ENCODE peak calls at places on chromosomes 6 and 20, in six cellular contexts. F is SK-N-SH, N is GM23248, P is fibroblast of lung, K is GM23338, T is MM.1S. X is an unnamed sample.

GRCh38 chr6:84033523-84034451 is at the start of gene MRAP2:
- DNase-seq in N (peak; percentile 61), P (peak; percentile 47), K (peak; percentile 76), F (peak; percentile 84), T (no peak), X (peak; percentile 12)

GRCh38 chr6:144314003-144314485 is 28.9 kb downstream of the UTRN start:
- DNase-seq in T (no peak), P (peak; percentile 69), K (no peak), N (peak; percentile 62), F (no peak), X (peak; percentile 66)

GRCh38 chr6:44172759-44173500 is 14.3 kb downstream of the CAPN11 start:
- DNase-seq in K (peak; percentile 86), N (peak; percentile 88), F (peak; percentile 88), P (peak; percentile 60), T (peak; percentile 64), X (peak; percentile 42)

GRCh38 chr6:169230923-169231789 is 22.5 kb downstream of the THBS2 start:
- DNase-seq in F (no peak), N (no peak), P (no peak), T (no peak), K (no peak), X (no peak)

GRCh38 chr6:127539292-127539691 is 20.2 kb upstream of the MTCL3 start:
- DNase-seq in F (peak; percentile 47), N (peak; percentile 63), T (peak; percentile 50), P (peak; percentile 21), K (no peak), X (peak; percentile 16)

GRCh38 chr20:62703853-62704228 is 4.8 kb upstream of the NTSR1 start:
- DNase-seq in N (peak; percentile 27), P (no peak), K (no peak), F (no peak), T (no peak), X (no peak)

GRCh38 chr6:169288591-169288990 is 34.9 kb upstream of the THBS2 start:
- DNase-seq in N (peak; percentile 93), K (no peak), P (peak; percentile 80), T (no peak), F (no peak), X (peak; percentile 73)

GRCh38 chr20:56788671-56789610 is 159.8 kb downstream of the TFAP2C start:
- DNase-seq in F (no peak), T (no peak), N (peak; percentile 45), K (peak; percentile 32), P (peak; percentile 16), X (no peak)

GRCh38 chr6:42958125-42958524 is 2.4 kb upstream of the GNMT start:
- DNase-seq in N (no peak), F (no peak), P (no peak), K (no peak), T (no peak), X (no peak)

GRCh38 chr20:2745936-2746635 is 53.5 kb downstream of the EBF4 start:
- DNase-seq in K (no peak), P (no peak), T (no peak), N (no peak), F (no peak), X (no peak)

GRCh38 chr6:18307006-18307405 is 42.7 kb upstream of the DEK start:
- DNase-seq in P (peak; percentile 89), K (peak; percentile 71), F (no peak), T (no peak), N (peak; percentile 64), X (peak; percentile 86)

GRCh38 chr6:166483026-166483425 is 100.3 kb upstream of the MPC1 start:
- DNase-seq in F (no peak), K (no peak), P (no peak), T (no peak), N (no peak), X (no peak)

DNA sequence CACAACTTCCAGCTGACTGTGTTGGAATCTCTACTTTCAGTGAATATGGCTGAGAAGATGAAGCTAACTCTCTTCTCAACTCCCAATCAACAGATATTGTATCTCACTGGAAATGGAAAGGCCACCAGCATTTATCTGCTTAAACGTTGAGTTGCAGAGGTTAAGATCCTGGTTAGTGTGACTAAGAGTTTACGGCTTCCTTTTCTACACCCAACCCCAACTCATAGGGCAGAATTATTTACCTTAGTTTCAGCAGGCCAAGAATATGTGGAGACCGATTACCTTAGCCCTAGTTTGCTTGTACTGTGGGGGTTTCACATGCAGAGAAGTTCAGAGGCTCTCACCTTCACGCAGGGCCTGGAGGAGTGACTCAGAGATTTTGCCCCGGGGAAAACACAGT is 1026.6 kb downstream of the EYS start:
- DNase-seq in K (no peak), F (no peak), P (peak; percentile 6), N (no peak), T (no peak), X (peak; percentile 3)
- H2AFZ ChIP-seq in K (no peak overlapping the region), F (no peak overlapping the region), P (no peak overlapping the region), N (no peak overlapping the region), T (no peak overlapping the region), X (no peak overlapping the region)

GRCh38 chr20:44208165-44208564 is 2.4 kb downstream of the OSER1 start:
- DNase-seq in P (no peak), F (no peak), K (no peak), T (no peak), N (no peak), X (no peak)
- H3K4me2 ChIP-seq in P (peak overlapping the region; percentile 92), F (peak overlapping the region; percentile 94), K (peak overlapping the region; percentile 86), T (peak overlapping the region; percentile 86), N (peak overlapping the region; percentile 99), X (peak overlapping the region; percentile 86)

GRCh38 chr6:2841264-2842138 is at the start of gene SERPINB1:
- DNase-seq in K (peak; percentile 98), T (peak; percentile 18), F (peak; percentile 82), P (peak; percentile 92), N (peak; percentile 94), X (peak; percentile 90)
- H2AFZ ChIP-seq in K (peak within 1 kb of the TSS; percentile 48), T (peak within 1 kb of the TSS; percentile 65), F (peak within 1 kb of the TSS; percentile 84), P (peak within 1 kb of the TSS; percentile 44), N (peak within 1 kb of the TSS; percentile 72), X (peak within 1 kb of the TSS; percentile 72)

DNA sequence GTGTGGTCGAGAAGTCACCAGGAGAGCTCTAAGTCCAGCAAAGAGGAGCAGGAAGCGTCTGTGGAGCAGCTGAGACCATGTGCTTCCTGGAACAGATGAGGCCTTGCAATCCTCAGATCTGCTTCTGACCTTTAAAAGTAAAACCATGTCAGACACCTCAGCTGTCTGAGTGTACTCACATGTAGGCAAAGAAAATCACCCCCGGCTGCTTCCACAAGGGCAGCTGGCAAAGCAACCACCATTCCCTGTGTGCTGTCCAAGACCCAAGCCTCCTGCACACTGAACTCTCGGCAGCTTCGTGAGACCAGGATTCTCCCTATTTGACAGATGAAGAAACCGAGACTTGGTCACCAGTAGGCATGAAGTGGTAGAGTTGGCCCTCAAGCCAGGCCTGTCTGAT is 76.6 kb downstream of the EDN3 start:
- DNase-seq in T (no peak), F (no peak), N (no peak), K (no peak), P (no peak), X (no peak)
- H3K4me2 ChIP-seq in T (no peak overlapping the region), F (no peak overlapping the region), N (no peak overlapping the region), K (no peak overlapping the region), P (no peak overlapping the region), X (no peak overlapping the region)

GRCh38 chr6:21264288-21264818 is 329.2 kb upstream of the SOX4 start:
- DNase-seq in N (no peak), F (peak; percentile 30), P (no peak), K (no peak), T (no peak), X (no peak)
- H2AFZ ChIP-seq in N (no peak overlapping the region), F (no peak overlapping the region), P (no peak overlapping the region), K (peak overlapping the region; percentile 84), T (no peak overlapping the region), X (no peak overlapping the region)

GRCh38 chr6:109236140-109237081 is 141.1 kb downstream of the CEP57L1 start:
- DNase-seq in N (no peak), T (no peak), K (peak; percentile 91), F (no peak), P (no peak), X (no peak)
- H3K4me2 ChIP-seq in N (peak overlapping the region; percentile 16), T (no peak overlapping the region), K (peak overlapping the region; percentile 44), F (no peak overlapping the region), P (no peak overlapping the region), X (no peak overlapping the region)